ENCODE peak calls at places on chromosome 17, in five cellular contexts. G is mucosa of descending colon, M is thoracic aorta, S is GM13977, H is transverse colon. X is an unnamed sample.

GRCh38 chr17:12731839-12732238 is 57.5 kb upstream of the ARHGAP44 start:
- DNase-seq in G (no peak), M (no peak), S (no peak), H (no peak), X (no peak)

GRCh38 chr17:77990301-77990700 is 31.8 kb downstream of the TNRC6C start:
- DNase-seq in G (no peak), M (no peak), S (no peak), H (no peak), X (no peak)

GRCh38 chr17:80159984-80160383 is 9.8 kb upstream of the CARD14 start:
- DNase-seq in G (no peak), M (no peak), S (no peak), H (no peak), X (no peak)

GRCh38 chr17:29838961-29839360 is 91.1 kb downstream of the SSH2 start:
- DNase-seq in G (no peak), M (no peak), S (no peak), H (no peak), X (no peak)

GRCh38 chr17:37167756-37168155 is 208.0 kb upstream of the C17orf78 start:
- DNase-seq in G (no peak), M (no peak), S (no peak), H (no peak), X (no peak)

GRCh38 chr17:81398170-81398854 is 3.1 kb downstream of the BAHCC1 start:
- DNase-seq in G (peak), M (no peak), S (no peak), H (peak), X (no peak)

GRCh38 chr17:7797976-7798375 is 36.0 kb upstream of the KDM6B start:
- DNase-seq in G (no peak), M (no peak), S (no peak), H (no peak), X (no peak)

GRCh38 chr17:16939606-16940115 is 32.3 kb downstream of the TNFRSF13B start:
- DNase-seq in G (no peak), M (no peak), S (no peak), H (peak), X (no peak)

GRCh38 chr17:72590882-72591499 is 470.2 kb downstream of the SOX9 start:
- DNase-seq in G (no peak), M (no peak), S (no peak), H (no peak), X (no peak)

GRCh38 chr17:40550608-40551007 is 14.7 kb downstream of the CCR7 start:
- DNase-seq in G (peak), M (no peak), S (no peak), H (peak), X (no peak)

DNA sequence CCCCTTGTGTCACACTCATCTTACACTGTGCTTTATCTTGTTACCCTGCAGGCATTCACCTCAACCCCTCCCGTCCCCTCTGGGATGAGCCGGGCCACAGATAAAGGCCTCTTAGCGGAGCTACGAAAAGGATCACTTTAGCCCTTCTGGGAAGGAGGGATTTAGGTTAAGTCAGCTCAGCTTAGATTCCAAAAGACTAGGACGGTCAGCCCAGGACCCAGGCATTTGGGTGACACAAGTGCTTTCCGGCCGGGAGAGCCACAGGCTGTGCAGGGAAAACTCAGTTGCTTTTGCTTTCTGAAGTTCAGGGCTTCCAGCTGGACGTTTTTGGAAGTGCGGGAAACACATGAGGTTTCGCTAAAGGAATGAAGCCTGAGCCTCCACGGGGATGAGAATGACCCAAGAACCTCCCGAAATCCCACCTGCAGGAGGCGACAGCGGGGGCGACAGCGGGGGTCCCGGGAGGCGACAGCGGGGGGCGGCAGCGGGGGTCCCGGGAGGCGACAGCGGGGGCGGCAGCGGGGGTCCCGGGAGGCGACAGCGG is 11.6 kb upstream of the METRNL start:
- DNase-seq in G (no peak), M (no peak), S (no peak), H (no peak), X (no peak)
- TF ChIP-seq CTCF in G (no peak), M (no peak), S (no peak), H (no peak), X (no peak)

DNA sequence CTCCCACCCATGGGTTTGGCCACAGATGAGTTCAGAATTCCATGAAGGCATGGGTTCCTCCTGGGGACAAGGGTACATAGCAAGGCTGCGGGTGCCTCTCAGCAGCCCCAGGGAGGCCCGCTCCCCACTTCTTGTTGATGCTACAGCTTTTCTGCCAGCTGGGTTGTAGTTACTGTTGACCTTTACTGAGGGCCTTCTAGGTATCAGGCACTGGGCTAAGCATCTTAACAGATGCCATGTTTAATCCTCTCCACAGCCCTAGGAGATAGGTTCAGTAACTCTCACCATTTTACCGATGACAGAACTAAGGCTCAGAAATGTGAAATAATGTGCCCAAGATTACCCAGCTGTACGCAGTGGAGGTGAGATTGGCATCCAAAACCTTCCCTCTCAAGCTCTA is 54.3 kb upstream of the DLX4 start:
- DNase-seq in G (no peak), M (no peak), S (no peak), H (no peak), X (no peak)
- TF ChIP-seq CTCF in G (no peak), M (no peak), S (no peak), H (no peak), X (no peak)

GRCh38 chr17:62732125-62732524 is 76.0 kb downstream of the MARCHF10 start:
- DNase-seq in G (no peak), M (no peak), S (no peak), H (no peak), X (no peak)

GRCh38 chr17:62723842-62724241 is 84.3 kb downstream of the MARCHF10 start:
- DNase-seq in G (no peak), M (no peak), S (no peak), H (no peak), X (no peak)

GRCh38 chr17:62724398-62725146 is 83.5 kb downstream of the MARCHF10 start:
- DNase-seq in G (peak), M (no peak), S (peak), H (peak), X (no peak)

GRCh38 chr17:62725791-62726249 is 82.3 kb downstream of the MARCHF10 start:
- DNase-seq in G (peak), M (no peak), S (no peak), H (no peak), X (no peak)

DNA sequence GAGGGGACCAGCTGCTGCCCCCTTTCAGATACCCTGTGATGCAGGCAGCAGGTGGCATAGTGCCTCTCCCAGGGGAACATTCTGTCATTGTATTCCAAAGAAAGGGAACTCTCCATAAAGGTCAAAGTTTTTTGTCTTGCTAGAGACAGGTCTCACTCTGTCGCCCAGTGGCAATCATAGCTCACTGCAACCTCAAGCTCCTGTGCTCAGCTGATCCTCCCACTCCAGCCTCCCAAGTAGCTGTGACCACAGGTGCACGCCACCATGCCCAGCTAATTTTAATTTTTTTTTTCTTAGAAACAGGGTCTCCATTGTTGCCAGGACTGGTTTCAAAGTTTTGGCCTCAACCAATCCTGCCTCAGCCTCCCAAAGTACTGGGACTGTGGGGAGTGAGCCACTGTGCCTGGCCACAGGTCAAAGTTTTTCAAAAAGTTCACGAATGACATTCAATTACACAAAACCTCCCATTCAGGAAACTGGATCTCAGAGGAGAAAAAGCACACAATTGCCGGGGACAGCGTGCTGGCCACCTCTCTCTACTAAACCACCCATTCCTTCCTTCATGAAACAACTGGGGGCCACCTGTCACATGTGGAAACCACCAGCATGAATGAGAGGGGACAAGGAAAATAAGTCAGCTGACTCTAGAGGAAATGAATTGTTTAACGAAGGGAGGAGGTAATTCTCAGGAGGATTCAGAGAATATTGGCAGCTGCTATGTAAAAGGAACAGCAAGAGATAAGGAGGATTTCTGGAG is 80.0 kb downstream of the MARCHF10 start:
- DNase-seq in G (no peak), M (no peak), S (no peak), H (no peak), X (no peak)
- TF ChIP-seq CTCF in G (no peak), M (no peak), S (no peak), H (no peak), X (no peak)

DNA sequence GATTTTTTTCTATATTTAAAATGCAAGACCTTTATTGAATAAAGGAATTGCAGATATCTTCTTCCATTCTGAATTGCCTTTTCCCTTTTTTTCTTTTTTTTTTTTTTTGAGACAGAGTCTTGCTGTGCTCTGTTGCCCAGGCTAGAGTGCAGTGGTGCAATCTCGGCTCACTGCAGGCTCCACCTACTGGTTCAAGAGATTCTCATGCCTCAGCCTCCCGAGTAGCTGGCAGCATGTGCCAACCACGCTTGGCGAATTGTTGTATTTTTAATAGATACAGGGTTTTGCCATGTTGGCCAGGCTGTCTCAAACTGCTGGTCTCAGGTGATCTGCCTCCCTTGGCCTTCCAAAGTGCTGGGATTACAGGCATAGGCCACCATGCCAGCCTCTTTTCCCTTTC is 151.5 kb downstream of the CEP112 start:
- DNase-seq in G (no peak), M (no peak), S (no peak), H (no peak), X (no peak)
- TF ChIP-seq CTCF in G (no peak), M (no peak), S (no peak), H (no peak), X (no peak)

GRCh38 chr17:42677921-42678781 is 1.4 kb upstream of the PLEKHH3 start:
- DNase-seq in G (peak), M (no peak), S (peak), H (peak), X (peak)

GRCh38 chr17:42677012-42677857 is 441 bp upstream of the PLEKHH3 start:
- DNase-seq in G (peak), M (peak), S (peak), H (peak), X (peak)

GRCh38 chr17:42675348-42675983 is 1.3 kb downstream of the PLEKHH3 start:
- DNase-seq in G (no peak), M (no peak), S (no peak), H (peak), X (no peak)

GRCh38 chr17:42675984-42676423 is 790 bp downstream of the PLEKHH3 start:
- DNase-seq in G (peak), M (no peak), S (no peak), H (peak), X (no peak)

DNA sequence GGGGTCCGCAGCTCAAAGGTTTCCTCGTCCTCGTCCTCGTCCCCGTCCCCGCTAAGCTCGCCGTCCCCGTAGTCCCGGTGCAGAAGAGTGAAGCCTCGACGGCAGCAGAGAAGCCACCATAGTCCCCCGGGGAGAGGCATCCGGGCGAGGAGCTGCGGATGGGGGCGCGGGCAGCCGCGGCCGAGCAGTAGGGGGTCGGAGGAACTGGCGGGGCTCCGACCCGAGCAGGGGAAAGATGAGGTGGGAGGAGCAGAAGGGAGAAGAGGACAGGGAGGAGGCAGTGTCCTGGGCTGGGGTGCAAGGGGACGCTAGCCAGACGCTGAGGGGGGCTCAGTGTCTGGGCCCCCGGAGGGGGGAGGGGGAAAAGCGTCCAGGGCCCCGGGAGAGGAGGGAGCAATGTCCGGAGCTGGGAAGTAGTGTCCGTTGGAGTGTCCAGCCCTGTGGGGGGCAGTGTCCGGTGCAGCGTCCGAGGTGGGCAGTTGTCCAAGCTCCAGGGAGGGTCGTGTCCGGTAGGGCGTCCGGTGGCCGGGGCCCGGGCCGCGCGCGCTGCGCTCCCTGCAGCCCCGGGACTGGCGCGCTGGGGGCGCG is at the start of gene PLEKHH3:
- DNase-seq in G (no peak), M (no peak), S (no peak), H (no peak), X (no peak)
- TF ChIP-seq CTCF in G (no peak), M (no peak), S (peak), H (no peak), X (no peak)

GRCh38 chr17:15651583-15652110 is 32.1 kb upstream of the FBXW10B start:
- DNase-seq in G (peak), M (peak), S (peak), H (peak), X (peak)

GRCh38 chr17:15648384-15648783 is 28.9 kb upstream of the FBXW10B start:
- DNase-seq in G (no peak), M (no peak), S (peak), H (no peak), X (no peak)

GRCh38 chr17:15652960-15653359 is 31.2 kb downstream of the TRIM16 start:
- DNase-seq in G (no peak), M (no peak), S (no peak), H (no peak), X (no peak)

GRCh38 chr17:15649861-15650391 is 30.4 kb upstream of the FBXW10B start:
- DNase-seq in G (peak), M (no peak), S (no peak), H (peak), X (no peak)

GRCh38 chr17:15651001-15651582 is 31.6 kb upstream of the FBXW10B start:
- DNase-seq in G (peak), M (no peak), S (no peak), H (peak), X (no peak)
- TF ChIP-seq CTCF in G (no peak), M (no peak), S (no peak), H (no peak), X (no peak)

DNA sequence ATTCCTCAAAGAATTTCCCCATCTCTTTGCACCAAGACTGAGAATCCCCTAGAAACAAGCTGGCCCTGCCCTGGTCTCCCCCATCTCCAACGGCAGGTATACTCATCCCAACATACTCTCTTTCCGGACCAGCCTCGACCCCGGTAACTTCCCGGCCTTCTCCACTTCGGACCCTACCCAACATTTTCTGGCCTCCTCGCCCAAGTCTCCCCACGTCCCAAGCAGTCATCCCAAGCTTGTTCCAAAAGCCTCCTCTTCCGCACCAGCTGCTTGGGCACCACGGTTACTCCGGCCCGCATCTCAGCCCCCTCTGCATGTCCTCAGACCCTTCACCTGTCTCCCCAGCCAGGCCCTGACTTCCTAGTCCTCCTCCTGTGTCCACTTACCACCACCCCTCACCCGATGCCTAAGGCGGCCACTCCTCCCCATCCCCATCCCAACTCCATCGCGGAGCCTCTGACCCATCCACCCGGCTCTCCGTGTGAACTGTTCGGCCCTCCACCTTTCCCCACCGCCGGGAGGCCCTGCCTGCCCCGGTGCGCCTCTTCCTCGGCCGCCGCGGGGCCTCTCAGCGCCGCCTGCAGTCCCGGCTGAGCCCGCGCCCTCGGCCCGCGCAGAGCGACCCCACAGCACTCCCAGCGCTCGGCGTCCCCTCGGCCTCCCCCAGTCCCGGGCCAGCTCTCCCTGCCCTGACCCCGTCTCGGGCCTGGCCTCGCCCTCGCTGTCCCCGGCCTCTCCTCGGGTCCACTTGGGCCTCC is 993 bp downstream of the PITPNA start:
- DNase-seq in G (no peak), M (no peak), S (peak), H (no peak), X (no peak)
- TF ChIP-seq CTCF in G (no peak), M (peak), S (peak), H (peak), X (peak)

X was measured in esophagus squamous epithelium.